ENCODE peak calls at places on chromosomes 3 and 15, in six cellular contexts. V, K, S, Q, I and Z are unnamed samples.

GRCh38 chr15:87829651-87830050 is 426.9 kb downstream of the NTRK3 start:
- DNase-seq in Q (no peak), V (no peak), S (no peak), K (no peak), I (no peak), Z (no peak)

GRCh38 chr15:77483426-77483825 is 62.7 kb downstream of the HMG20A start:
- DNase-seq in Q (no peak), I (no peak), K (peak), S (no peak), V (no peak), Z (no peak)

GRCh38 chr3:169772951-169773816 is at the start of gene MYNN:
- DNase-seq in S (peak), I (peak), K (peak), Q (peak), V (peak), Z (peak)

GRCh38 chr3:12591456-12591855 is 34.6 kb downstream of the MKRN2 start:
- DNase-seq in I (no peak), V (no peak), Q (no peak), K (no peak), S (no peak), Z (no peak)

GRCh38 chr3:40780801-40781406 is 256.1 kb downstream of the ZNF621 start:
- DNase-seq in S (no peak), I (no peak), Q (no peak), V (no peak), K (no peak), Z (peak)

GRCh38 chr3:99484871-99485270 is 153.5 kb upstream of the COL8A1 start:
- DNase-seq in Q (peak), V (no peak), K (no peak), S (no peak), I (peak), Z (no peak)

GRCh38 chr3:194312743-194313281 is 38.3 kb downstream of the CPN2 start:
- DNase-seq in S (no peak), I (peak), V (no peak), K (no peak), Q (peak), Z (no peak)

GRCh38 chr15:94586099-94586498 is 354.7 kb downstream of the MCTP2 start:
- DNase-seq in V (no peak), S (no peak), Q (no peak), I (no peak), K (no peak), Z (no peak)

GRCh38 chr3:43999920-44000319 is 241.8 kb upstream of the TOPAZ1 start:
- DNase-seq in I (no peak), S (no peak), K (no peak), V (no peak), Q (no peak), Z (no peak)

GRCh38 chr3:81425198-81425868 is 336.1 kb downstream of the GBE1 start:
- DNase-seq in S (no peak), K (no peak), I (peak), V (no peak), Q (no peak), Z (no peak)

GRCh38 chr15:70152070-70152480 is 54.4 kb upstream of the TLE3 start:
- DNase-seq in V (peak), Q (peak), I (peak), S (no peak), K (no peak), Z (no peak)

GRCh38 chr3:99825239-99825638 is 7.6 kb downstream of the CMSS1 start:
- DNase-seq in K (no peak), I (peak), Q (peak), S (no peak), V (no peak), Z (no peak)

GRCh38 chr15:33026614-33027013 is 167.9 kb downstream of the FMN1 start:
- DNase-seq in S (no peak), K (no peak), I (no peak), V (peak), Q (no peak), Z (no peak)
- H2BK5ac ChIP-seq in S (no peak), K (no peak), I (peak), V (no peak), Q (no peak), Z (no peak)

GRCh38 chr3:6542795-6543194 is 318.1 kb upstream of the GRM7 start:
- DNase-seq in V (no peak), S (no peak), I (no peak), K (no peak), Q (no peak), Z (no peak)
- H3K9ac ChIP-seq in V (no peak), S (no peak), I (no peak), K (no peak), Q (no peak), Z (no peak)

DNA sequence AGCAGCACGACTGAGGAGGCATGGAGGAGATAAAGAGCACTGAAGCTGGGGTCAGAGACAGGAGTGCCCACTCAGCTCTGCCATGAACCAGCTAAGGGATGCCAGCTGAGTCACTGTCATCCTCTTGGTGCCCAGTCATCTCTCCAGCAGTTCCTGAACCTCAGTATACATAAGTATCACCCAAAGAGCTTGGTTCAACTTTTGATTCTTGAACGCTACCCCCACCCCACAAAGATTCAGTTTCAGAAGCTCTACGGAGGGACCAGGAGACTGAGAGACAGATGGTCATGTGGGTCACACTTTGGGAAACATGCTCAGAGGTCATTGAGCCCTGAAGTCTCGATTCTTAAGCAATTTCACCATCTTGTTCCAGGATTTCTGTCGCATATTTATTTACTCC is 108.4 kb downstream of the ALDH1A2 start:
- DNase-seq in S (no peak), I (no peak), K (no peak), V (no peak), Q (no peak), Z (no peak)
- H4K91ac ChIP-seq in S (no peak), I (no peak), K (no peak), V (no peak), Q (no peak), Z (no peak)

GRCh38 chr3:46573701-46574100 is 7.6 kb upstream of the LRRC2 start:
- DNase-seq in K (no peak), Q (no peak), I (no peak), V (no peak), S (peak), Z (no peak)

GRCh38 chr3:46576386-46576785 is 10.3 kb upstream of the LRRC2 start:
- DNase-seq in Q (no peak), V (no peak), I (no peak), K (no peak), S (no peak), Z (no peak)

GRCh38 chr3:46574263-46574662 is 8.2 kb upstream of the LRRC2 start:
- DNase-seq in V (no peak), I (no peak), K (no peak), Q (no peak), S (peak), Z (no peak)

GRCh38 chr3:46575577-46576222 is 9.6 kb upstream of the LRRC2 start:
- DNase-seq in Q (no peak), V (no peak), I (no peak), K (peak), S (peak), Z (no peak)

GRCh38 chr3:46574881-46575576 is 8.9 kb upstream of the LRRC2 start:
- DNase-seq in I (no peak), Q (no peak), K (peak), V (no peak), S (peak), Z (no peak)
- H2BK5ac ChIP-seq in I (no peak), Q (no peak), K (peak), V (no peak), S (peak), Z (no peak)

DNA sequence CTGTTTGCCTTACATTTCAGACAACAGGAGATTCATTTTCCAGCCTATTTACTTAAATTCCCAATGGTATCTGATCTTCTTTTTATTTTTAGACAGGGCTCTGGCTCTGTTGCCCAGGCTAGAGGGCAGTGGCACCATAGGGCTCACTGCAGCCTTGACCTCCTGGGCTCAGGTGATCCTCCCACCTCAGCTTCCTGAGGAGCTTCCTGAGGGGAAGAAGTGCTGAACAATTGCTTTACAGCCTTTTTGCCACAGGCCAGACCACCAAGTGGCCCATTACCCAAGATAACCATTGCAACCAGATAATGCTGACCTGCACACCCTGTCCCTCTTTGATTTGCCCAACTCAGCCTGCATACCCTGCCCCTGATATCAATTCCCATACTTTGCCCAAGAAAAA is 126.3 kb downstream of the PLCH1 start:
- DNase-seq in Q (no peak), V (no peak), I (no peak), K (no peak), S (no peak), Z (no peak)
- H3K9ac ChIP-seq in Q (no peak), V (no peak), I (no peak), K (no peak), S (no peak), Z (no peak)

GRCh38 chr3:78875431-78875830 is 892.4 kb downstream of the ROBO1 start:
- DNase-seq in I (no peak), S (no peak), Q (no peak), V (no peak), K (no peak), Z (no peak)
- H4K91ac ChIP-seq in I (no peak), S (no peak), Q (no peak), V (no peak), K (no peak), Z (no peak)

DNA sequence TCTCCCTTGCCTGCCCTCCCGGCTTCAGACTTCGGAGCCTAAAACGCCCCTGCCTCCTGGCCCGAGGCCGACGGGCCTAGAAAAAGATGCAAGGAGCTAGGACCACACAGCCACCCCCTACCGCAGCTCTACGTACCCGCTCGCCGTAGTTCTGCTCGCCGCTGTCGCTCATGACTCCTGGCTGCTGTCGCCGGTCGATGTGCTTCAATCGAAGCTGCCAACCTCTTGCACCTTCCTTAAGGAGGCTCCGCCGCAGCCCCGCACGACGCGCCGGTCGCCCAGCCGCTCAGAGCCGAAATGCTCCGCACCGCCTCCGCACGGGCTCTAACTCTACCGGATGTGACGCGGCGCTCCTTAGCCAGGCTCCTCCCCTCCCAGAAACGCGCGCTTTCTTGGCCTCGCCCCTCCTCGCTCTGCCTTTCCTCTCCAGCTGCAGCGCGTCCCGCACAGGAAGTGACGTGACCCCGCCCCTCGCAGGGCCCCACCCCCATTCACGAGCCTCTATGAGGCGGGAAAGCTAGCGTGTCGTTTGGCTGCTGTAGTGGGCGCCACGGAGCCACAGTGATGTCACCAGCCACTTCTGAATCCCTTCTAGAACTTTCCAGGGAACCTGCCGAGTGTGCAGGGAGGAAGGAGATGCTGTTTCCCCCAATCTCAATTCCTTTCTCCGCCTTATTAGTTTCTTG is at the start of gene TRA2B:
- DNase-seq in V (peak), K (peak), I (peak), Q (peak), S (peak), Z (peak)
- H2BK5ac ChIP-seq in V (peak), K (peak), I (peak), Q (peak), S (peak), Z (peak)

DNA sequence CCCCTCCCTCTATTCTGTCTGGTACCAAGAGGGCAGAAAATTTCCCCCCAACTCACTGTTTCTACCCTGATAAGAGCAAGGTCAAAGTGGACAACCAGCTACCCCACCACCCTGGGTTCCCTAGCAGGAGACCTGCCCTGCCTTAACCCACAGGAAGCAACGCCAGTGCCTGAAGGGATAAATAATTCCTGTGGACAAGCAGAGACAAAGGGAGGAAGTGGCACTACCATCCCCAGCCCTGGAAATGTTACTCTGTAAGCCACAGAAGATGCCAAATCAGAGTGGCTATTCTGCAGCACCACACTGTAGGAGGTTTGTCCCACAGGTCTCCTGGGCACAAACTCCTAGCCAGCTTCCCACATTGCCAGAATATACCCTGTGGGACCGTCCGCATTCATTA is 80.1 kb downstream of the DNAH12 start:
- DNase-seq in K (no peak), Q (no peak), S (no peak), I (no peak), V (no peak), Z (no peak)
- H3K9ac ChIP-seq in K (no peak), Q (no peak), S (no peak), I (no peak), V (no peak), Z (no peak)

GRCh38 chr3:163391407-163392181 is 1686.7 kb downstream of the SI start:
- DNase-seq in S (no peak), V (no peak), Q (no peak), K (no peak), I (no peak), Z (no peak)
- H4K91ac ChIP-seq in S (no peak), V (no peak), Q (no peak), K (no peak), I (no peak), Z (no peak)

DNA sequence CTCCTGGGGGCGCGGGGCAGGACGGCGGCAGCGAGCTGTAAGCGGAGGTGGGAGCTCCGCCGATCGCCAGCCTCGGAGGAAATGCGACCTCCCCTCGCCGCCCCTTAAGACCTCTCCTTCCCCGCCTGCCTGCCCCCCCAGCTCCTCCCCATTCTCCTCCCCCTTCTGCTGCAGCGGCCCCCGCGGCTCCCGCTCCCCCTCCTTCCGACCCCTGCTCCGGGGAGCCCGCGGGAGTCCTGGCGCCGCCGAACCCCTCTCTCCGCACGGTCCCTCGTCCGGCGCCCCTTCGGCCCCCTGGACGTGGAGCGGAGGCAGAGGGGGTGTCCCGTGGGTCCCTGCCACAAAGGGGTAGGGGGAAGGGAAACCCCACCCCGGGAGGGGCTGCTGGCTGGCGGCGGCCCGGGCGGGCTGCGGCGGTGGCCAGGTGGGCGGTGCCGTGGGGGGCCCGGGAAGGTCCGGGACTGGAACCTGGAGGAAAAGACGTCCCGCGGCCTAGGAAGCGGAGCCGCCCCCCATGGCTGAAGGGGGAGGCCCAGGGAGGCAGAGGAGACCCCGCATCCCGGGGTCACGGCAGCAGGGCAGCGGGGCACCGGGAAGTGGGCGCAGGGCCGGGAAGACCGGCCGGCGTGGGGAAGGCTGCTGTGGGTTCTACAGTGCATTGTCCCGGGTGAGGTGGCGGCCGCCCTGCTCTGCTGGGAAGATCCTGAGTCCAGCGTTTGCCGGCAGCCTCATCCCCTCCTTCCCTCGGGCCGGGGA is at the start of gene FSTL1:
- DNase-seq in I (peak), Q (peak), K (peak), S (peak), V (no peak), Z (peak)
- H2BK5ac ChIP-seq in I (peak), Q (peak), K (peak), S (no peak), V (peak), Z (peak)